ENCODE peak calls at places on chromosomes 11 and 22, in four cellular contexts. M is naive thymus-derived CD4-positive, alpha-beta T cell; L is CD4-positive, CD25-positive, alpha-beta regulatory T cell; K is A549. C is an unnamed sample.

GRCh38 chr22:37609240-37610152 is 862 bp downstream of the GGA1 start:
- DNase-seq in M (peak; percentile 49), L (peak; percentile 47), K (no peak), C (no peak)

GRCh38 chr22:17369553-17370035 is 334 bp downstream of the CECR2 start:
- DNase-seq in M (no peak), L (no peak), K (no peak), C (no peak)

GRCh38 chr11:8252388-8252787 is 11.3 kb downstream of the LMO1 start:
- DNase-seq in M (no peak), L (no peak), K (no peak), C (no peak)

GRCh38 chr11:112922606-112923005 is 38.6 kb upstream of the NCAM1 start:
- DNase-seq in M (no peak), L (no peak), K (no peak), C (peak; percentile 7)

GRCh38 chr22:25051983-25052710 is 99.6 kb downstream of the KIAA1671 start:
- DNase-seq in M (no peak), L (no peak), K (no peak), C (no peak)

GRCh38 chr11:122743949-122744876 is 88.7 kb downstream of the UBASH3B start:
- DNase-seq in M (peak; percentile 90), L (peak; percentile 90), K (no peak), C (no peak)

GRCh38 chr11:15055620-15056356 is 17.6 kb upstream of the CALCB start:
- DNase-seq in M (no peak), L (no peak), K (no peak), C (no peak)

GRCh38 chr11:1563697-1564534 is 8.2 kb downstream of the DUSP8 start:
- DNase-seq in M (peak; percentile 11), L (no peak), K (no peak), C (no peak)

GRCh38 chr22:47041201-47042115 is 279.0 kb downstream of the TBC1D22A start:
- DNase-seq in M (no peak), L (no peak), K (no peak), C (no peak)

GRCh38 chr11:17386331-17387084 is 2.0 kb downstream of the KCNJ11 start:
- DNase-seq in M (no peak), L (peak; percentile 65), K (peak; percentile 69), C (no peak)

GRCh38 chr11:104774578-104774977 is 123.7 kb downstream of the CASP12 start:
- DNase-seq in M (no peak), L (no peak), K (no peak), C (no peak)

GRCh38 chr22:42357634-42358296 is 74.4 kb downstream of the NFAM1 start:
- DNase-seq in M (no peak), L (no peak), K (no peak), C (no peak)

GRCh38 chr11:118605116-118605867 is 2.1 kb upstream of the PHLDB1 start:
- DNase-seq in M (no peak), L (no peak), K (no peak), C (no peak)

GRCh38 chr11:31987118-31988005 is 103.5 kb upstream of the RCN1 start:
- DNase-seq in M (no peak), L (no peak), K (no peak), C (no peak)

GRCh38 chr11:133520707-133521106 is 11.6 kb downstream of the OPCML start:
- DNase-seq in M (no peak), L (no peak), K (peak; percentile 1), C (no peak)

GRCh38 chr11:100777118-100777517 is 90.0 kb downstream of the ARHGAP42 start:
- DNase-seq in M (no peak), L (no peak), K (peak; percentile 88), C (no peak)

GRCh38 chr11:125933030-125933813 is 12.6 kb upstream of the VSIG10L2 start:
- DNase-seq in M (no peak), L (no peak), K (no peak), C (no peak)

GRCh38 chr11:121610706-121611105 is 157.9 kb upstream of the SORL1-AS1 start:
- DNase-seq in M (no peak), L (no peak), K (no peak), C (no peak)

GRCh38 chr22:36573815-36574350 is 44.9 kb upstream of the EIF3D start:
- DNase-seq in M (no peak), L (no peak), K (no peak), C (no peak)

GRCh38 chr11:70244698-70245097 is 25.8 kb upstream of the PPFIA1 start:
- DNase-seq in M (no peak), L (no peak), K (peak; percentile 70), C (no peak)

GRCh38 chr11:8168485-8169257 is at the start of gene RIC3:
- DNase-seq in M (peak; percentile 20), L (peak; percentile 60), K (peak; percentile 29), C (peak; percentile 25)

GRCh38 chr22:24231706-24232105 is 13.2 kb downstream of the GGT5 start:
- DNase-seq in M (no peak), L (no peak), K (no peak), C (no peak)

GRCh38 chr22:32206774-32207758 is 2.2 kb upstream of the RFPL2 start:
- DNase-seq in M (no peak), L (peak; percentile 51), K (peak; percentile 71), C (no peak)

GRCh38 chr22:45584621-45585436 is 82.1 kb downstream of the FBLN1 start:
- DNase-seq in M (no peak), L (no peak), K (no peak), C (no peak)

GRCh38 chr22:41989246-41989645 is 9.3 kb upstream of the WBP2NL start:
- DNase-seq in M (no peak), L (no peak), K (no peak), C (no peak)

GRCh38 chr11:121767433-121767832 is 314.7 kb upstream of the SORL1-AS1 start:
- DNase-seq in M (no peak), L (no peak), K (no peak), C (no peak)

GRCh38 chr11:6576471-6577373 is 26.7 kb downstream of the RRP8 start:
- DNase-seq in M (no peak), L (no peak), K (no peak), C (no peak)

GRCh38 chr22:48338793-48339705 is 1488.6 kb downstream of the BRD1 start:
- DNase-seq in M (no peak), L (no peak), K (no peak), C (no peak)

GRCh38 chr11:111819161-111820058 is 52.0 kb downstream of the ALG9 start:
- DNase-seq in M (no peak), L (no peak), K (no peak), C (no peak)

GRCh38 chr11:3627291-3627690 is 14.5 kb downstream of the ART5 start:
- DNase-seq in M (no peak), L (no peak), K (peak; percentile 36), C (no peak)

GRCh38 chr11:95155385-95155784 is 65.7 kb downstream of the ENDOD1 start:
- DNase-seq in M (no peak), L (no peak), K (no peak), C (no peak)

GRCh38 chr11:75827562-75827961 is 12.6 kb downstream of the UVRAG start:
- DNase-seq in M (no peak), L (no peak), K (no peak), C (no peak)

GRCh38 chr11:2666828-2667570 is 32.8 kb downstream of the KCNQ1OT1 start:
- DNase-seq in M (no peak), L (no peak), K (no peak), C (no peak)

GRCh38 chr11:10109836-10110235 is 184.2 kb downstream of the SBF2 start:
- DNase-seq in M (no peak), L (no peak), K (no peak), C (no peak)

GRCh38 chr11:15667127-15667725 is 552.5 kb downstream of the INSC start:
- DNase-seq in M (no peak), L (no peak), K (no peak), C (no peak)

GRCh38 chr11:112128483-112129121 is 35.3 kb downstream of the IL18 start:
- DNase-seq in M (no peak), L (no peak), K (peak; percentile 76), C (no peak)

GRCh38 chr11:7548659-7549283 is 35.0 kb downstream of the PPFIBP2 start:
- DNase-seq in M (peak; percentile 18), L (peak; percentile 50), K (peak; percentile 27), C (peak; percentile 63)

GRCh38 chr22:50200333-50201190 is at the start of gene SELENOO:
- DNase-seq in M (peak; percentile 83), L (peak; percentile 93), K (peak; percentile 83), C (no peak)
- H3K4me1 ChIP-seq in M (peaks cover 4% of the 10 kb centered on the region), L (peaks cover 24% of the 10 kb centered on the region), K (no peaks in the 10 kb centered on the region), C (peaks cover 2% of the 10 kb centered on the region)

GRCh38 chr11:45037425-45038005 is 86.8 kb upstream of the TP53I11 start:
- DNase-seq in M (no peak), L (no peak), K (no peak), C (no peak)
- H3K4me1 ChIP-seq in M (no peaks in the 10 kb centered on the region), L (no peaks in the 10 kb centered on the region), K (peaks cover 6% of the 10 kb centered on the region), C (no peaks in the 10 kb centered on the region)

DNA sequence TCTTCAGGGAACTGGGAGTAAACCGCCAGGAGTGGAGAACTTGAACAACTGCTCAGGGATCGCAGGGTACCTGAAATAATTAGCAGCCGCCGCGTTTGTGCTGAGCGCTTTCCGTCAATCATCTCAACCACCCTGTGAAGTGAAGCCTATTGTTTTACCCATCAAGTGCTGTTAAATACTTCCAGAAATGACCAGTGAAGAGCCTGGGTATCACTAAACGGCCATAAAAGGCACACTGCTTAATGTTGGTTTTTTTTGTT is 1.1 kb downstream of the CD59 start:
- DNase-seq in M (no peak), L (no peak), K (no peak), C (no peak)
- H3K4me1 ChIP-seq in M (peaks cover 9% of the 10 kb centered on the region), L (peaks cover 20% of the 10 kb centered on the region), K (peaks cover 34% of the 10 kb centered on the region), C (peaks cover 4% of the 10 kb centered on the region)

GRCh38 chr11:134728186-134728585 is 316.1 kb upstream of the B3GAT1 start:
- DNase-seq in M (no peak), L (no peak), K (no peak), C (no peak)
- H3K4me1 ChIP-seq in M (no peaks in the 10 kb centered on the region), L (no peaks in the 10 kb centered on the region), K (no peaks in the 10 kb centered on the region), C (peaks cover 6% of the 10 kb centered on the region)

GRCh38 chr22:49930128-49930527 is 11.7 kb downstream of the CRELD2 start:
- DNase-seq in M (no peak), L (no peak), K (no peak), C (no peak)
- H3K4me1 ChIP-seq in M (peaks cover 16% of the 10 kb centered on the region), L (peaks cover 67% of the 10 kb centered on the region), K (peaks cover 20% of the 10 kb centered on the region), C (no peaks in the 10 kb centered on the region)

GRCh38 chr11:120344302-120345004 is 8.2 kb downstream of the ARHGEF12 start:
- DNase-seq in M (peak; percentile 71), L (peak; percentile 90), K (no peak), C (no peak)
- H3K4me1 ChIP-seq in M (peaks cover 19% of the 10 kb centered on the region), L (peaks cover 34% of the 10 kb centered on the region), K (peaks cover 40% of the 10 kb centered on the region), C (peaks cover 1% of the 10 kb centered on the region)

GRCh38 chr11:105900515-105901035 is 121.5 kb downstream of the MSANTD4 start:
- DNase-seq in M (no peak), L (no peak), K (no peak), C (no peak)
- H3K4me1 ChIP-seq in M (no peaks in the 10 kb centered on the region), L (no peaks in the 10 kb centered on the region), K (no peaks in the 10 kb centered on the region), C (no peaks in the 10 kb centered on the region)

GRCh38 chr11:67354314-67355022 is 1.1 kb upstream of the POLD4 start:
- DNase-seq in M (no peak), L (peak; percentile 42), K (peak; percentile 98), C (no peak)
- H3K4me1 ChIP-seq in M (peaks cover 45% of the 10 kb centered on the region), L (peaks cover 58% of the 10 kb centered on the region), K (peaks cover 86% of the 10 kb centered on the region), C (peaks cover 8% of the 10 kb centered on the region)

GRCh38 chr11:68377389-68377795 is 65.0 kb downstream of the LRP5 start:
- DNase-seq in M (no peak), L (no peak), K (no peak), C (no peak)
- H3K4me1 ChIP-seq in M (no peaks in the 10 kb centered on the region), L (no peaks in the 10 kb centered on the region), K (peaks cover 35% of the 10 kb centered on the region), C (no peaks in the 10 kb centered on the region)